ENCODE peak calls at places on chromosomes 5 and 9, in nine cellular contexts. U, L, V, E, Q, X, S, Y and G are unnamed samples.

GRCh38 chr9:20623021-20623747 is 885 bp upstream of the MLLT3 start:
- DNase-seq in U (peak), Y (peak), E (peak), Q (peak), L (peak), S (no peak), X (peak), V (peak), G (peak)

GRCh38 chr5:69415584-69415958 is 655 bp downstream of the MARVELD2 start:
- DNase-seq in S (no peak), V (peak), E (no peak), Y (no peak), Q (no peak), X (no peak), U (no peak), L (no peak), G (no peak)

GRCh38 chr5:14884062-14884612 is 12.6 kb upstream of the ANKH start:
- DNase-seq in U (no peak), S (no peak), Q (no peak), V (no peak), E (no peak), X (no peak), Y (no peak), L (no peak), G (no peak)

GRCh38 chr9:72577212-72577753 is 55.9 kb downstream of the TMC1 start:
- DNase-seq in V (no peak), E (no peak), Y (no peak), X (no peak), Q (peak), U (no peak), S (no peak), L (peak), G (no peak)

GRCh38 chr5:68680376-68680775 is 413.4 kb upstream of the SLC30A5 start:
- DNase-seq in L (no peak), Q (no peak), S (no peak), Y (no peak), V (no peak), U (no peak), E (no peak), X (no peak), G (no peak)

GRCh38 chr9:108478871-108479332 is 376.9 kb downstream of the ACTL7B start:
- DNase-seq in V (no peak), X (no peak), E (no peak), Q (no peak), U (no peak), Y (no peak), L (no peak), S (no peak), G (no peak)

GRCh38 chr5:28468121-28468520 is 1429.7 kb upstream of the CDH9 start:
- DNase-seq in Q (no peak), L (no peak), E (no peak), S (no peak), X (no peak), Y (no peak), U (no peak), V (no peak), G (no peak)

GRCh38 chr5:152634596-152634995 is 229.5 kb upstream of the NMUR2 start:
- DNase-seq in Q (no peak), U (no peak), L (no peak), E (no peak), X (no peak), S (no peak), Y (peak), V (peak), G (no peak)

GRCh38 chr5:88680253-88681132 is 202.5 kb downstream of the MEF2C start:
- DNase-seq in L (peak), Q (no peak), V (peak), E (peak), X (peak), S (peak), Y (peak), U (peak), G (peak)

GRCh38 chr9:122144836-122145235 is 14.7 kb downstream of the NDUFA8 start:
- DNase-seq in S (no peak), X (no peak), Y (no peak), Q (no peak), V (no peak), U (no peak), E (no peak), L (no peak), G (no peak)